ENCODE peak calls at places on chromosomes 13 and 19, in seven cellular contexts. One of them, this sample, is unnamed.
A peak's percentile ranks its signal among the peaks of the same experiment; 100 is the strongest.

GRCh38 chr19:44948237-44948636 is 2.4 kb downstream of the APOC2 start:
- DNase-seq in ovary: no peak
- DNase-seq in A549: no peak
- DNase-seq in stomach: no peak
- DNase-seq in transverse colon: no peak
- DNase-seq in heart left ventricle: no peak
- DNase-seq in testis: no peak
- DNase-seq in this sample: no peak

GRCh38 chr13:107864543-107865460 is 350.5 kb downstream of the LIG4 start:
- DNase-seq in ovary: no peak
- DNase-seq in A549: peak; percentile 35
- DNase-seq in stomach: no peak
- DNase-seq in transverse colon: no peak
- DNase-seq in heart left ventricle: no peak
- DNase-seq in testis: peak; percentile 65
- DNase-seq in this sample: no peak

GRCh38 chr19:7681336-7682174 is 922 bp downstream of the TRAPPC5 start:
- DNase-seq in ovary: peak; percentile 62
- DNase-seq in A549: peak; percentile 77
- DNase-seq in stomach: peak; percentile 75
- DNase-seq in transverse colon: peak; percentile 82
- DNase-seq in heart left ventricle: peak; percentile 79
- DNase-seq in testis: peak; percentile 86
- DNase-seq in this sample: peak; percentile 78

GRCh38 chr13:45630791-45631190 is 15.3 kb upstream of the ERICH6B start:
- DNase-seq in ovary: no peak
- DNase-seq in A549: no peak
- DNase-seq in stomach: no peak
- DNase-seq in transverse colon: no peak
- DNase-seq in heart left ventricle: no peak
- DNase-seq in testis: no peak
- DNase-seq in this sample: no peak

GRCh38 chr13:34708914-34709313 is 233.2 kb upstream of the NBEA start:
- DNase-seq in ovary: no peak
- DNase-seq in A549: no peak
- DNase-seq in stomach: no peak
- DNase-seq in transverse colon: no peak
- DNase-seq in heart left ventricle: no peak
- DNase-seq in testis: no peak
- DNase-seq in this sample: no peak

GRCh38 chr19:47432499-47432898 is 13.2 kb upstream of the MEIS3 start:
- DNase-seq in ovary: no peak
- DNase-seq in A549: no peak
- DNase-seq in stomach: no peak
- DNase-seq in transverse colon: no peak
- DNase-seq in heart left ventricle: no peak
- DNase-seq in testis: no peak
- DNase-seq in this sample: no peak

GRCh38 chr13:108508263-108508662 is 121.1 kb upstream of the MYO16 start:
- DNase-seq in ovary: no peak
- DNase-seq in A549: peak; percentile 26
- DNase-seq in stomach: no peak
- DNase-seq in transverse colon: no peak
- DNase-seq in heart left ventricle: no peak
- DNase-seq in testis: no peak
- DNase-seq in this sample: no peak

GRCh38 chr13:100234524-100235136 is 145.7 kb downstream of the PCCA start:
- DNase-seq in ovary: no peak
- DNase-seq in A549: peak; percentile 72
- DNase-seq in stomach: no peak
- DNase-seq in transverse colon: no peak
- DNase-seq in heart left ventricle: no peak
- DNase-seq in testis: no peak
- DNase-seq in this sample: no peak

GRCh38 chr13:50873481-50873880 is 30.0 kb upstream of the DLEU7 start:
- DNase-seq in ovary: no peak
- DNase-seq in A549: no peak
- DNase-seq in stomach: no peak
- DNase-seq in transverse colon: no peak
- DNase-seq in heart left ventricle: no peak
- DNase-seq in testis: no peak
- DNase-seq in this sample: no peak

GRCh38 chr19:50857366-50857765 is 2.7 kb downstream of the KLK3 start:
- DNase-seq in ovary: no peak
- DNase-seq in A549: no peak
- DNase-seq in stomach: no peak
- DNase-seq in transverse colon: no peak
- DNase-seq in heart left ventricle: no peak
- DNase-seq in testis: no peak
- DNase-seq in this sample: no peak

GRCh38 chr13:51895906-51896888 is 34.4 kb downstream of the CCDC70 start:
- DNase-seq in ovary: no peak
- DNase-seq in A549: peak; percentile 47
- DNase-seq in stomach: peak; percentile 67
- DNase-seq in transverse colon: peak; percentile 57
- DNase-seq in heart left ventricle: peak; percentile 44
- DNase-seq in testis: peak; percentile 70
- DNase-seq in this sample: no peak

GRCh38 chr13:66896933-66897332 is 333.2 kb downstream of the PCDH9 start:
- DNase-seq in ovary: no peak
- DNase-seq in A549: no peak
- DNase-seq in stomach: no peak
- DNase-seq in transverse colon: no peak
- DNase-seq in heart left ventricle: no peak
- DNase-seq in testis: no peak
- DNase-seq in this sample: no peak

GRCh38 chr13:40666905-40667621 is 622 bp upstream of the FOXO1 start:
- DNase-seq in ovary: peak; percentile 73
- DNase-seq in A549: no peak
- DNase-seq in stomach: peak; percentile 48
- DNase-seq in transverse colon: peak; percentile 46
- DNase-seq in heart left ventricle: peak; percentile 40
- DNase-seq in testis: peak; percentile 51
- DNase-seq in this sample: peak; percentile 43

GRCh38 chr13:79018166-79018565 is 359.2 kb upstream of the OBI1 start:
- DNase-seq in ovary: no peak
- DNase-seq in A549: no peak
- DNase-seq in stomach: no peak
- DNase-seq in transverse colon: no peak
- DNase-seq in heart left ventricle: no peak
- DNase-seq in testis: no peak
- DNase-seq in this sample: no peak

GRCh38 chr13:35598233-35598632 is 121.7 kb upstream of the MAB21L1 start:
- DNase-seq in ovary: no peak
- DNase-seq in A549: no peak
- DNase-seq in stomach: no peak
- DNase-seq in transverse colon: no peak
- DNase-seq in heart left ventricle: no peak
- DNase-seq in testis: no peak
- DNase-seq in this sample: no peak

GRCh38 chr19:10086904-10087256 is 763 bp downstream of the SHFL start:
- DNase-seq in ovary: peak; percentile 64
- DNase-seq in A549: no peak
- DNase-seq in stomach: no peak
- DNase-seq in transverse colon: no peak
- DNase-seq in heart left ventricle: no peak
- DNase-seq in testis: no peak
- DNase-seq in this sample: no peak

GRCh38 chr13:93959796-93960533 is 519.5 kb downstream of the DCT start:
- DNase-seq in ovary: no peak
- DNase-seq in A549: no peak
- DNase-seq in stomach: no peak
- DNase-seq in transverse colon: no peak
- DNase-seq in heart left ventricle: no peak
- DNase-seq in testis: no peak
- DNase-seq in this sample: no peak

GRCh38 chr13:37198629-37199028 is 93.2 kb upstream of the CSNK1A1L start:
- DNase-seq in ovary: no peak
- DNase-seq in A549: no peak
- DNase-seq in stomach: no peak
- DNase-seq in transverse colon: no peak
- DNase-seq in heart left ventricle: no peak
- DNase-seq in testis: no peak
- DNase-seq in this sample: no peak

GRCh38 chr13:106033634-106034033 is 501.8 kb downstream of the EFNB2 start:
- DNase-seq in ovary: no peak
- DNase-seq in A549: peak; percentile 27
- DNase-seq in stomach: no peak
- DNase-seq in transverse colon: no peak
- DNase-seq in heart left ventricle: no peak
- DNase-seq in testis: no peak
- DNase-seq in this sample: no peak

GRCh38 chr13:48831248-48831647 is 144.5 kb upstream of the FNDC3A start:
- DNase-seq in ovary: no peak
- DNase-seq in A549: no peak
- DNase-seq in stomach: no peak
- DNase-seq in transverse colon: no peak
- DNase-seq in heart left ventricle: no peak
- DNase-seq in testis: no peak
- DNase-seq in this sample: no peak

GRCh38 chr13:35866801-35867200 is 264.4 kb downstream of the DCLK1 start:
- DNase-seq in ovary: no peak
- DNase-seq in A549: no peak
- DNase-seq in stomach: no peak
- DNase-seq in transverse colon: no peak
- DNase-seq in heart left ventricle: peak; percentile 53
- DNase-seq in testis: no peak
- DNase-seq in this sample: no peak

GRCh38 chr19:40747536-40747935 is 2.7 kb downstream of the ACTMAP start:
- DNase-seq in ovary: no peak
- DNase-seq in A549: no peak
- DNase-seq in stomach: no peak
- DNase-seq in transverse colon: no peak
- DNase-seq in heart left ventricle: no peak
- DNase-seq in testis: no peak
- DNase-seq in this sample: no peak

GRCh38 chr19:40750285-40751064 is at the start of gene ACTMAP:
- DNase-seq in ovary: peak; percentile 100
- DNase-seq in A549: peak; percentile 100
- DNase-seq in stomach: peak; percentile 100
- DNase-seq in transverse colon: peak; percentile 100
- DNase-seq in heart left ventricle: peak; percentile 100
- DNase-seq in testis: peak; percentile 100
- DNase-seq in this sample: peak; percentile 100

GRCh38 chr19:40754611-40755247 is 3.7 kb downstream of the SNRPA start:
- DNase-seq in ovary: no peak
- DNase-seq in A549: peak; percentile 53
- DNase-seq in stomach: peak; percentile 60
- DNase-seq in transverse colon: peak; percentile 77
- DNase-seq in heart left ventricle: no peak
- DNase-seq in testis: no peak
- DNase-seq in this sample: no peak

GRCh38 chr19:40750035-40750284 is 317 bp downstream of the ACTMAP start:
- DNase-seq in ovary: no peak
- DNase-seq in A549: no peak
- DNase-seq in stomach: no peak
- DNase-seq in transverse colon: no peak
- DNase-seq in heart left ventricle: no peak
- DNase-seq in testis: no peak
- DNase-seq in this sample: no peak

GRCh38 chr19:40751065-40751923 is at the start of gene SNRPA:
- DNase-seq in ovary: peak; percentile 96
- DNase-seq in A549: peak; percentile 100
- DNase-seq in stomach: peak; percentile 98
- DNase-seq in transverse colon: peak; percentile 98
- DNase-seq in heart left ventricle: peak; percentile 97
- DNase-seq in testis: peak; percentile 99
- DNase-seq in this sample: peak; percentile 98
- TF ChIP-seq POLR2A in ovary: peak; percentile 85
- TF ChIP-seq POLR2A in A549: peak; percentile 85
- TF ChIP-seq POLR2A in stomach: no peak
- TF ChIP-seq POLR2A in transverse colon: peak; percentile 93
- TF ChIP-seq POLR2A in heart left ventricle: peak; percentile 67
- TF ChIP-seq POLR2A in testis: peak; percentile 71
- TF ChIP-seq POLR2A in this sample: peak; percentile 91

DNA sequence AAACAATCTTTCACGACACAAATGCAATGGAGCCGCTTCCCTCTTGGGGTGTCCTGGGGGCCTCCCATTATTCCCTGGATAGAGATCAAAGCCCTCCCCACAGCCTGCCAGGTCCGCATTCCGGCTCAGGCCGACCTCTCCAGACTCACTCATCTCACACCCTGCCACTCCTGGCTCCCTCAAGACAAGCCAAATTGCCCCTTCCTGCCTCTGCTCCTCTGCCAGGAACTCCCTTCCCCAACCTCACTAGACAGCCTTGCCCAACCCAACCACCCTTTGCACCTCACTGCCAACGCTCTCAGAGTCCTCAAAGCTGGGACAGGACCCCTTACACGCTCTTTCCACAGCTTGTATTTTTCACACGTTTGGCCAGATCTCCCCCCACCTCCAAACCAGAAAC is 1.5 kb downstream of the ABHD17A start:
- DNase-seq in ovary: no peak
- DNase-seq in A549: no peak
- DNase-seq in stomach: no peak
- DNase-seq in transverse colon: no peak
- DNase-seq in heart left ventricle: no peak
- DNase-seq in testis: no peak
- DNase-seq in this sample: no peak
- H3K27ac ChIP-seq in ovary: no peak overlapping the region
- H3K27ac ChIP-seq in A549: no peak overlapping the region
- H3K27ac ChIP-seq in stomach: peak overlapping the region; percentile 88
- H3K27ac ChIP-seq in transverse colon: peak overlapping the region; percentile 86
- H3K27ac ChIP-seq in heart left ventricle: peak overlapping the region; percentile 96
- H3K27ac ChIP-seq in testis: peak overlapping the region; percentile 85
- H3K27ac ChIP-seq in this sample: peak overlapping the region; percentile 85

GRCh38 chr19:4061683-4062575 is 4.8 kb downstream of the ZBTB7A start:
- DNase-seq in ovary: no peak
- DNase-seq in A549: no peak
- DNase-seq in stomach: peak; percentile 86
- DNase-seq in transverse colon: peak; percentile 90
- DNase-seq in heart left ventricle: no peak
- DNase-seq in testis: no peak
- DNase-seq in this sample: no peak

GRCh38 chr19:4064073-4064550 is 2.6 kb downstream of the ZBTB7A start:
- DNase-seq in ovary: peak; percentile 64
- DNase-seq in A549: no peak
- DNase-seq in stomach: no peak
- DNase-seq in transverse colon: peak; percentile 43
- DNase-seq in heart left ventricle: no peak
- DNase-seq in testis: peak; percentile 53
- DNase-seq in this sample: peak; percentile 40

GRCh38 chr19:4063369-4064072 is 3.2 kb downstream of the ZBTB7A start:
- DNase-seq in ovary: no peak
- DNase-seq in A549: peak; percentile 38
- DNase-seq in stomach: no peak
- DNase-seq in transverse colon: peak; percentile 61
- DNase-seq in heart left ventricle: no peak
- DNase-seq in testis: no peak
- DNase-seq in this sample: peak; percentile 39

GRCh38 chr19:4061178-4061682 is 5.5 kb downstream of the ZBTB7A start:
- DNase-seq in ovary: peak; percentile 67
- DNase-seq in A549: peak; percentile 67
- DNase-seq in stomach: peak; percentile 93
- DNase-seq in transverse colon: peak; percentile 95
- DNase-seq in heart left ventricle: peak; percentile 69
- DNase-seq in testis: peak; percentile 65
- DNase-seq in this sample: peak; percentile 68

GRCh38 chr19:4062576-4063368 is 3.9 kb downstream of the ZBTB7A start:
- DNase-seq in ovary: no peak
- DNase-seq in A549: no peak
- DNase-seq in stomach: no peak
- DNase-seq in transverse colon: peak; percentile 44
- DNase-seq in heart left ventricle: no peak
- DNase-seq in testis: no peak
- DNase-seq in this sample: no peak
- TF ChIP-seq POLR2A in ovary: no peak
- TF ChIP-seq POLR2A in A549: no peak
- TF ChIP-seq POLR2A in stomach: no peak
- TF ChIP-seq POLR2A in transverse colon: no peak
- TF ChIP-seq POLR2A in heart left ventricle: no peak
- TF ChIP-seq POLR2A in testis: no peak
- TF ChIP-seq POLR2A in this sample: no peak

GRCh38 chr19:48989701-48990291 is 3.3 kb downstream of the GYS1 start:
- DNase-seq in ovary: no peak
- DNase-seq in A549: no peak
- DNase-seq in stomach: no peak
- DNase-seq in transverse colon: no peak
- DNase-seq in heart left ventricle: peak; percentile 68
- DNase-seq in testis: no peak
- DNase-seq in this sample: peak; percentile 96
- H3K27ac ChIP-seq in ovary: no peak overlapping the region
- H3K27ac ChIP-seq in A549: no peak overlapping the region
- H3K27ac ChIP-seq in stomach: peak overlapping the region; percentile 56
- H3K27ac ChIP-seq in transverse colon: no peak overlapping the region
- H3K27ac ChIP-seq in heart left ventricle: peak overlapping the region; percentile 99
- H3K27ac ChIP-seq in testis: no peak overlapping the region
- H3K27ac ChIP-seq in this sample: peak overlapping the region; percentile 99

This sample was measured in gastrocnemius medialis.